ENCODE peak calls at places on chromosomes 12 and 14, in ten cellular contexts. I is cardiac muscle cell, Q is Panc1, V is lower leg skin, M is SK-N-SH, X is AG09309, L is fibroblast of lung, A is brain microvascular endothelial cell, D is left ventricle myocardium inferior, E is right lobe of liver. R is an unnamed sample.

GRCh38 chr12:77615331-77615730 is 215.4 kb upstream of the NAV3 start:
- DNase-seq in Q (no peak), D (no peak), V (no peak), M (no peak), I (peak), L (no peak), X (no peak), A (peak), E (no peak), R (peak)

GRCh38 chr12:48586361-48586760 is 16.5 kb upstream of the LALBA start:
- DNase-seq in I (no peak), V (no peak), Q (no peak), E (no peak), D (no peak), A (no peak), M (no peak), X (no peak), L (no peak), R (no peak)

GRCh38 chr14:59028476-59029202 is 159.8 kb upstream of the DAAM1 start:
- DNase-seq in V (peak), A (peak), L (peak), D (peak), M (peak), Q (peak), I (peak), E (peak), X (peak), R (peak)

GRCh38 chr12:81974762-81975161 is 215.6 kb upstream of the PPFIA2 start:
- DNase-seq in A (no peak), X (no peak), D (no peak), I (no peak), Q (no peak), E (no peak), M (no peak), L (no peak), V (no peak), R (no peak)

GRCh38 chr14:68734231-68734732 is 58.6 kb downstream of the ZFP36L1 start:
- DNase-seq in V (no peak), X (no peak), E (no peak), A (no peak), D (no peak), L (no peak), Q (no peak), I (no peak), M (no peak), R (no peak)

GRCh38 chr12:32695787-32696186 is 16.7 kb downstream of the DNM1L start:
- DNase-seq in L (no peak), A (no peak), I (no peak), E (no peak), D (no peak), V (no peak), X (no peak), M (no peak), Q (no peak), R (no peak)

GRCh38 chr14:104075530-104076151 is 9.9 kb upstream of the ASPG start:
- DNase-seq in V (no peak), A (no peak), I (peak), Q (no peak), X (no peak), D (no peak), L (peak), M (peak), E (no peak), R (no peak)

GRCh38 chr12:116539905-116540482 is 19.2 kb upstream of the MAP1LC3B2 start:
- DNase-seq in L (peak), X (no peak), E (no peak), V (peak), Q (no peak), A (peak), I (peak), M (peak), D (peak), R (peak)

GRCh38 chr12:104494816-104495158 is 38.0 kb downstream of the CHST11 start:
- DNase-seq in Q (no peak), E (no peak), V (no peak), L (peak), M (no peak), A (peak), X (no peak), I (peak), D (no peak), R (no peak)

GRCh38 chr12:30796891-30797371 is 42.2 kb upstream of the CAPRIN2 start:
- DNase-seq in D (no peak), Q (no peak), L (peak), E (no peak), I (peak), X (no peak), M (peak), V (no peak), A (peak), R (peak)

GRCh38 chr12:52602552-52602951 is 1.3 kb upstream of the KRT72 start:
- DNase-seq in X (no peak), E (no peak), M (no peak), I (no peak), L (no peak), A (no peak), Q (no peak), V (peak), D (no peak), R (no peak)

GRCh38 chr12:119751961-119752360 is 84.0 kb downstream of the PRKAB1 start:
- DNase-seq in X (no peak), L (no peak), E (no peak), M (no peak), V (no peak), Q (no peak), A (no peak), D (no peak), I (no peak), R (no peak)

GRCh38 chr14:92903359-92903758 is 19.6 kb upstream of the CHGA start:
- DNase-seq in A (no peak), L (no peak), M (no peak), I (no peak), E (no peak), X (no peak), Q (no peak), V (no peak), D (no peak), R (no peak)

GRCh38 chr12:18403182-18403581 is 141.9 kb downstream of the PIK3C2G start:
- DNase-seq in V (no peak), A (no peak), X (no peak), L (no peak), Q (no peak), E (no peak), M (no peak), I (peak), D (no peak), R (no peak)

GRCh38 chr12:91400249-91400648 is 217.6 kb upstream of the DCN start:
- DNase-seq in V (no peak), A (peak), I (peak), Q (no peak), M (no peak), X (no peak), E (no peak), D (no peak), L (no peak), R (no peak)

GRCh38 chr14:102819176-102819628 is 42.0 kb downstream of the TRAF3 start:
- DNase-seq in I (no peak), X (no peak), L (no peak), A (no peak), E (no peak), D (no peak), V (peak), M (no peak), Q (no peak), R (no peak)

GRCh38 chr14:77242752-77243151 is 28.3 kb downstream of the NGB start:
- DNase-seq in X (no peak), M (no peak), D (no peak), A (no peak), E (no peak), I (no peak), V (no peak), L (no peak), Q (no peak), R (no peak)

GRCh38 chr14:66643344-66643743 is 135.4 kb downstream of the GPHN start:
- DNase-seq in D (no peak), A (no peak), V (no peak), M (no peak), E (no peak), I (no peak), X (no peak), Q (no peak), L (no peak), R (no peak)

GRCh38 chr14:84312551-84312950 is 1217.4 kb upstream of the FLRT2 start:
- DNase-seq in E (no peak), L (no peak), M (no peak), X (no peak), V (no peak), D (no peak), Q (no peak), I (no peak), A (no peak), R (no peak)

GRCh38 chr12:66467932-66468331 is 165.6 kb downstream of the HELB start:
- DNase-seq in X (no peak), A (no peak), V (no peak), Q (no peak), E (no peak), M (peak), L (no peak), D (no peak), I (peak), R (peak)

GRCh38 chr12:7144414-7145120 is 14.4 kb downstream of the CLSTN3 start:
- DNase-seq in Q (no peak), V (no peak), A (no peak), E (no peak), M (peak), D (no peak), X (no peak), L (peak), I (peak), R (no peak)

GRCh38 chr12:93387780-93388179 is 10.1 kb downstream of the NUDT4 start:
- DNase-seq in Q (no peak), D (no peak), V (no peak), A (peak), E (no peak), L (peak), X (no peak), M (no peak), I (peak), R (peak)

GRCh38 chr14:73777420-73777819 is 63.2 kb upstream of the PNMA1 start:
- DNase-seq in L (no peak), M (no peak), A (no peak), D (no peak), V (no peak), E (peak), I (no peak), Q (no peak), X (no peak), R (no peak)
- TF ChIP-seq CTCF in L (no peak), M (no peak), A (no peak), D (peak), V (no peak), E (no peak), I (no peak), Q (no peak), X (no peak), R (no peak)

GRCh38 chr12:54018608-54018984 is 9.6 kb upstream of the HOXC6 start:
- DNase-seq in V (peak), A (no peak), X (no peak), L (no peak), M (peak), E (no peak), Q (no peak), D (no peak), I (no peak), R (no peak)
- H3K4me3 ChIP-seq in V (peak), A (no peak), X (peak), L (peak), M (peak), E (no peak), Q (peak), D (peak), I (no peak), R (peak)

GRCh38 chr14:74207943-74208342 is 31.3 kb upstream of the VSX2 start:
- DNase-seq in X (no peak), Q (no peak), D (no peak), I (no peak), V (no peak), E (no peak), L (peak), M (no peak), A (no peak), R (no peak)
- TF ChIP-seq CTCF in X (no peak), Q (peak), D (no peak), I (peak), V (no peak), E (no peak), L (peak), M (peak), A (peak), R (no peak)

GRCh38 chr14:91377700-91378652 is 39.6 kb downstream of the CCDC88C start:
- DNase-seq in D (no peak), M (peak), E (no peak), Q (no peak), A (no peak), I (no peak), L (no peak), X (no peak), V (no peak), R (peak)
- H3K4me3 ChIP-seq in D (no peak), M (no peak), E (no peak), Q (no peak), A (no peak), I (no peak), L (no peak), X (no peak), V (no peak), R (no peak)

R was measured in foreskin fibroblast.